ENCODE peak calls at places on chromosomes 16 and 17, in five cellular contexts. One of them, this sample, is unnamed.

GRCh38 chr17:66399441-66399840 is 97.0 kb downstream of the PRKCA start:
- DNase-seq in GM12878: no peak
- DNase-seq in HepG2: no peak
- DNase-seq in endodermal cell: no peak
- DNase-seq in H9: no peak
- DNase-seq in this sample: no peak

GRCh38 chr17:74864866-74865395 is 5.2 kb upstream of the GRIN2C start:
- DNase-seq in endodermal cell: peak
- DNase-seq in HepG2: peak
- DNase-seq in GM12878: no peak
- DNase-seq in H9: peak
- DNase-seq in this sample: peak

GRCh38 chr17:42002792-42003301 is 14.4 kb downstream of the DNAJC7 start:
- DNase-seq in HepG2: peak
- DNase-seq in GM12878: no peak
- DNase-seq in H9: no peak
- DNase-seq in endodermal cell: no peak
- DNase-seq in this sample: no peak

GRCh38 chr17:17876959-17877547 is 40.3 kb upstream of the SREBF1 start:
- DNase-seq in HepG2: no peak
- DNase-seq in GM12878: no peak
- DNase-seq in endodermal cell: no peak
- DNase-seq in H9: no peak
- DNase-seq in this sample: peak

GRCh38 chr17:43946766-43947165 is 4.5 kb upstream of the PPY start:
- DNase-seq in H9: no peak
- DNase-seq in endodermal cell: peak
- DNase-seq in HepG2: no peak
- DNase-seq in GM12878: no peak
- DNase-seq in this sample: no peak

GRCh38 chr17:35010093-35010492 is 29.8 kb downstream of the LIG3 start:
- DNase-seq in H9: no peak
- DNase-seq in endodermal cell: no peak
- DNase-seq in HepG2: no peak
- DNase-seq in GM12878: no peak
- DNase-seq in this sample: no peak

GRCh38 chr16:10213748-10214147 is 31.5 kb upstream of the GRIN2A start:
- DNase-seq in endodermal cell: no peak
- DNase-seq in GM12878: no peak
- DNase-seq in H9: no peak
- DNase-seq in HepG2: no peak
- DNase-seq in this sample: no peak

GRCh38 chr16:78469787-78470186 is 370.3 kb downstream of the WWOX start:
- DNase-seq in HepG2: no peak
- DNase-seq in GM12878: no peak
- DNase-seq in endodermal cell: no peak
- DNase-seq in H9: no peak
- DNase-seq in this sample: no peak

GRCh38 chr17:49913226-49914095 is 55.5 kb upstream of the DLX4 start:
- DNase-seq in HepG2: no peak
- DNase-seq in GM12878: no peak
- DNase-seq in endodermal cell: peak
- DNase-seq in H9: no peak
- DNase-seq in this sample: no peak

GRCh38 chr16:81254919-81255526 is 16.5 kb downstream of the BCO1 start:
- DNase-seq in endodermal cell: no peak
- DNase-seq in HepG2: no peak
- DNase-seq in H9: no peak
- DNase-seq in GM12878: no peak
- DNase-seq in this sample: no peak

GRCh38 chr16:57166951-57167350 is 18.9 kb downstream of the PSME3IP1 start:
- DNase-seq in H9: no peak
- DNase-seq in endodermal cell: no peak
- DNase-seq in GM12878: no peak
- DNase-seq in HepG2: no peak
- DNase-seq in this sample: no peak

GRCh38 chr17:3710951-3711383 is 12.7 kb upstream of the HASPIN start:
- DNase-seq in H9: peak
- DNase-seq in HepG2: no peak
- DNase-seq in endodermal cell: no peak
- DNase-seq in GM12878: peak
- DNase-seq in this sample: no peak

GRCh38 chr17:43533699-43534098 is 12.4 kb downstream of the ETV4 start:
- DNase-seq in GM12878: no peak
- DNase-seq in H9: no peak
- DNase-seq in endodermal cell: no peak
- DNase-seq in HepG2: no peak
- DNase-seq in this sample: no peak

GRCh38 chr17:31444026-31444425 is 52.6 kb downstream of the RAB11FIP4 start:
- DNase-seq in GM12878: no peak
- DNase-seq in HepG2: no peak
- DNase-seq in endodermal cell: no peak
- DNase-seq in H9: no peak
- DNase-seq in this sample: no peak

GRCh38 chr17:15436399-15437369 is 30.7 kb downstream of the CDRT4 start:
- DNase-seq in GM12878: no peak
- DNase-seq in HepG2: peak
- DNase-seq in endodermal cell: peak
- DNase-seq in H9: peak
- DNase-seq in this sample: peak

GRCh38 chr17:42456223-42457106 is 2.2 kb upstream of the ATP6V0A1 start:
- DNase-seq in HepG2: no peak
- DNase-seq in H9: no peak
- DNase-seq in GM12878: peak
- DNase-seq in endodermal cell: no peak
- DNase-seq in this sample: no peak

GRCh38 chr17:42979511-42980273 is at the start of gene PTGES3L:
- DNase-seq in GM12878: no peak
- DNase-seq in HepG2: peak
- DNase-seq in H9: peak
- DNase-seq in endodermal cell: peak
- DNase-seq in this sample: peak

GRCh38 chr16:86665319-86665675 is 86.9 kb downstream of the FOXL1 start:
- DNase-seq in endodermal cell: no peak
- DNase-seq in GM12878: peak
- DNase-seq in HepG2: peak
- DNase-seq in H9: no peak
- DNase-seq in this sample: no peak

GRCh38 chr16:4293822-4294457 is 21.1 kb upstream of the TFAP4 start:
- DNase-seq in endodermal cell: peak
- DNase-seq in HepG2: no peak
- DNase-seq in GM12878: no peak
- DNase-seq in H9: peak
- DNase-seq in this sample: no peak

GRCh38 chr16:1152123-1152638 is 725 bp upstream of the CACNA1H start:
- DNase-seq in GM12878: no peak
- DNase-seq in endodermal cell: peak
- DNase-seq in H9: peak
- DNase-seq in HepG2: no peak
- DNase-seq in this sample: no peak

GRCh38 chr16:3536271-3536671 is 35.5 kb downstream of the CLUAP1 start:
- DNase-seq in GM12878: no peak
- DNase-seq in HepG2: no peak
- DNase-seq in H9: no peak
- DNase-seq in endodermal cell: no peak
- DNase-seq in this sample: no peak

GRCh38 chr17:17877548-17878358 is 41.0 kb upstream of the SREBF1 start:
- DNase-seq in endodermal cell: peak
- DNase-seq in GM12878: no peak
- DNase-seq in H9: peak
- DNase-seq in HepG2: no peak
- DNase-seq in this sample: peak

GRCh38 chr16:79451196-79451816 is 149.2 kb downstream of the MAF start:
- DNase-seq in GM12878: peak
- DNase-seq in endodermal cell: no peak
- DNase-seq in H9: no peak
- DNase-seq in HepG2: no peak
- DNase-seq in this sample: no peak

GRCh38 chr17:59837362-59838195 is 55.2 kb downstream of the TUBD1 start:
- DNase-seq in GM12878: peak
- DNase-seq in H9: peak
- DNase-seq in HepG2: peak
- DNase-seq in endodermal cell: peak
- DNase-seq in this sample: peak

GRCh38 chr17:38418693-38419507 is 9.4 kb upstream of the ARHGAP23 start:
- DNase-seq in H9: peak
- DNase-seq in GM12878: no peak
- DNase-seq in HepG2: no peak
- DNase-seq in endodermal cell: peak
- DNase-seq in this sample: no peak

GRCh38 chr17:82849076-82849945 is 9.5 kb upstream of the ZNF750 start:
- DNase-seq in H9: no peak
- DNase-seq in endodermal cell: no peak
- DNase-seq in GM12878: no peak
- DNase-seq in HepG2: no peak
- DNase-seq in this sample: no peak

GRCh38 chr16:53058441-53058840 is 3.6 kb downstream of the CHD9 start:
- DNase-seq in HepG2: no peak
- DNase-seq in endodermal cell: no peak
- DNase-seq in H9: no peak
- DNase-seq in GM12878: no peak
- DNase-seq in this sample: no peak
- H3K9ac ChIP-seq in HepG2: no peak
- H3K9ac ChIP-seq in endodermal cell: no peak
- H3K9ac ChIP-seq in H9: no peak
- H3K9ac ChIP-seq in GM12878: no peak
- H3K9ac ChIP-seq in this sample: no peak

GRCh38 chr17:45312477-45313418 is 4.1 kb downstream of the MAP3K14 start:
- DNase-seq in H9: no peak
- DNase-seq in GM12878: no peak
- DNase-seq in endodermal cell: peak
- DNase-seq in HepG2: no peak
- DNase-seq in this sample: no peak
- H3K9ac ChIP-seq in H9: no peak
- H3K9ac ChIP-seq in GM12878: peak
- H3K9ac ChIP-seq in endodermal cell: no peak
- H3K9ac ChIP-seq in HepG2: peak
- H3K9ac ChIP-seq in this sample: peak

DNA sequence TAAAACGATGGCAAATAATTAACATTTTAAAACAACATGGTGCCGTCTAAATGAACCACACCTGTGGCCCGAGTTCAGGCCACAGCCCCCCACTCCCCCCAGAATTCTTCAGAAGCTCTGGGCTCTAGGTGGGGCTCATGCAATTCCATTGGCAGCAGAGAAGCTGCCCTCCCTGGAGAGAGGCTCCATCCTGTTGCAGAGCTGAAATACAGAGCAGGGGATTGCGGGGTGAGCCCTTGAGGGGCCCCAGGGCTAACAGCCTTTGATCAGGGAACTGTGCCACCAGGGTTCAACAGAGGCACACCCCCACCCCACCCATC is 69.3 kb downstream of the ABR start:
- DNase-seq in H9: no peak
- DNase-seq in GM12878: no peak
- DNase-seq in HepG2: no peak
- DNase-seq in endodermal cell: no peak
- DNase-seq in this sample: no peak
- H3K9ac ChIP-seq in H9: no peak
- H3K9ac ChIP-seq in GM12878: no peak
- H3K9ac ChIP-seq in HepG2: peak
- H3K9ac ChIP-seq in endodermal cell: no peak
- H3K9ac ChIP-seq in this sample: peak

DNA sequence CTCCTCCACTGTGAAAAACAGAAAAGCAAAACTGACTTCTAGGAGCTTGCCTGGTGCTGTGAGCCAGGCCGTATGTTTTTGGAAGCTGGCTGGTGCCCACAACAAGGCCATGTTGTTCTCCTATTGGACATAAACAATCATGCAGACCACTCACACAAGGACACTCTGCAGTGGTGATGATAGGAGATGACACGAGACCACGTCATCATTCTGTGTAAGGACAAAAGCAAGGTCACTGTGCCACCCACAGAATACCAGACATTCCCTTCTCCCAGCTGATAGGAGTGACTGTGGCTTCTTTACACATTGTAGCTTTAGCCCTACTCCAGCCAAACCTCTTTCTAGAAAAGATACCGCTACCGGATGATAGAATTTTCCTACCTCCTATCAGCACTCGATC is 47.7 kb upstream of the LCMT1 start:
- DNase-seq in GM12878: no peak
- DNase-seq in HepG2: peak
- DNase-seq in endodermal cell: no peak
- DNase-seq in H9: no peak
- DNase-seq in this sample: no peak
- H3K9ac ChIP-seq in GM12878: no peak
- H3K9ac ChIP-seq in HepG2: no peak
- H3K9ac ChIP-seq in endodermal cell: no peak
- H3K9ac ChIP-seq in H9: no peak
- H3K9ac ChIP-seq in this sample: no peak

GRCh38 chr17:5034063-5034462 is 1.2 kb downstream of the SLC52A1 start:
- DNase-seq in GM12878: no peak
- DNase-seq in H9: peak
- DNase-seq in endodermal cell: no peak
- DNase-seq in HepG2: no peak
- DNase-seq in this sample: no peak

GRCh38 chr17:5033352-5034015 is 1.7 kb downstream of the SLC52A1 start:
- DNase-seq in GM12878: no peak
- DNase-seq in HepG2: no peak
- DNase-seq in endodermal cell: peak
- DNase-seq in H9: peak
- DNase-seq in this sample: no peak

GRCh38 chr17:5035356-5035755 is at the start of gene SLC52A1:
- DNase-seq in H9: peak
- DNase-seq in GM12878: no peak
- DNase-seq in HepG2: no peak
- DNase-seq in endodermal cell: peak
- DNase-seq in this sample: peak

GRCh38 chr17:5032865-5033264 is 2.4 kb downstream of the SLC52A1 start:
- DNase-seq in GM12878: no peak
- DNase-seq in endodermal cell: no peak
- DNase-seq in HepG2: no peak
- DNase-seq in H9: peak
- DNase-seq in this sample: no peak

GRCh38 chr17:5034651-5035050 is 575 bp downstream of the SLC52A1 start:
- DNase-seq in HepG2: no peak
- DNase-seq in endodermal cell: no peak
- DNase-seq in H9: peak
- DNase-seq in GM12878: no peak
- DNase-seq in this sample: no peak
- H3K9ac ChIP-seq in HepG2: no peak
- H3K9ac ChIP-seq in endodermal cell: no peak
- H3K9ac ChIP-seq in H9: no peak
- H3K9ac ChIP-seq in GM12878: no peak
- H3K9ac ChIP-seq in this sample: no peak

GRCh38 chr17:57955183-57955952 is at the start of gene CUEDC1:
- DNase-seq in H9: peak
- DNase-seq in endodermal cell: peak
- DNase-seq in GM12878: no peak
- DNase-seq in HepG2: no peak
- DNase-seq in this sample: peak

GRCh38 chr17:57956311-57957119 is 1.3 kb upstream of the CUEDC1 start:
- DNase-seq in HepG2: no peak
- DNase-seq in endodermal cell: peak
- DNase-seq in GM12878: peak
- DNase-seq in H9: peak
- DNase-seq in this sample: peak

GRCh38 chr17:57954421-57955182 is 610 bp downstream of the CUEDC1 start:
- DNase-seq in endodermal cell: peak
- DNase-seq in HepG2: no peak
- DNase-seq in H9: peak
- DNase-seq in GM12878: no peak
- DNase-seq in this sample: peak

GRCh38 chr17:57953219-57953618 is 2.0 kb downstream of the CUEDC1 start:
- DNase-seq in HepG2: peak
- DNase-seq in GM12878: no peak
- DNase-seq in endodermal cell: no peak
- DNase-seq in H9: no peak
- DNase-seq in this sample: no peak

GRCh38 chr17:57953703-57954420 is 1.4 kb downstream of the CUEDC1 start:
- DNase-seq in endodermal cell: peak
- DNase-seq in GM12878: no peak
- DNase-seq in HepG2: no peak
- DNase-seq in H9: no peak
- DNase-seq in this sample: no peak
- H3K9ac ChIP-seq in endodermal cell: peak
- H3K9ac ChIP-seq in GM12878: no peak
- H3K9ac ChIP-seq in HepG2: peak
- H3K9ac ChIP-seq in H9: no peak
- H3K9ac ChIP-seq in this sample: peak

This sample was measured in colonic mucosa.